ENCODE peak calls at places on chromosomes 5 and 9, in four cellular contexts. G is endodermal cell, W is NCI-H69, S is HuH-7.5. U is an unnamed sample.

GRCh38 chr5:59174248-59174844 is 591.5 kb downstream of the RAB3C start:
- DNase-seq in G (no peak), W (peak), S (no peak), U (peak)

GRCh38 chr5:39494099-39494498 is 69.3 kb upstream of the DAB2 start:
- DNase-seq in W (no peak), G (no peak), S (no peak), U (no peak)

GRCh38 chr9:137317979-137318511 is 16.0 kb upstream of the NRARP start:
- DNase-seq in G (peak), W (no peak), S (peak), U (no peak)

GRCh38 chr9:37604296-37604695 is 11.9 kb upstream of the TOMM5 start:
- DNase-seq in S (no peak), G (no peak), W (no peak), U (no peak)

GRCh38 chr5:31731710-31732301 is 92.9 kb downstream of the PDZD2 start:
- DNase-seq in S (no peak), G (no peak), W (no peak), U (no peak)

GRCh38 chr9:101018391-101018990 is 10.0 kb upstream of the PLPPR1 start:
- DNase-seq in W (peak), S (no peak), G (no peak), U (no peak)

GRCh38 chr5:71922584-71923106 is 184.6 kb upstream of the MAP1B start:
- DNase-seq in G (peak), S (no peak), W (peak), U (no peak)

GRCh38 chr9:37801959-37802711 is 1.5 kb downstream of the DCAF10 start:
- DNase-seq in G (no peak), S (no peak), W (no peak), U (no peak)

GRCh38 chr5:43642428-43642827 is 39.4 kb downstream of the NNT start:
- DNase-seq in G (no peak), S (no peak), W (no peak), U (no peak)

GRCh38 chr5:175654346-175654745 is 3.5 kb upstream of the HRH2 start:
- DNase-seq in S (no peak), W (no peak), G (no peak), U (no peak)

GRCh38 chr5:87769137-87769536 is 356.4 kb upstream of the CCNH start:
- DNase-seq in W (peak), S (no peak), G (no peak), U (no peak)

GRCh38 chr9:132694144-132694543 is 23.9 kb downstream of the GTF3C4 start:
- DNase-seq in W (peak), S (no peak), G (peak), U (no peak)

GRCh38 chr5:139821806-139822552 is 26.4 kb downstream of the PSD2 start:
- DNase-seq in W (no peak), G (no peak), S (no peak), U (no peak)

GRCh38 chr5:91941590-91941989 is 558.5 kb upstream of the ARRDC3 start:
- DNase-seq in G (no peak), W (no peak), S (no peak), U (no peak)

GRCh38 chr9:115694014-115694413 is 459.6 kb upstream of the PAPPA start:
- DNase-seq in S (no peak), W (peak), G (peak), U (no peak)

GRCh38 chr5:68110264-68110663 is 105.3 kb upstream of the PIK3R1 start:
- DNase-seq in G (no peak), W (peak), S (no peak), U (no peak)

GRCh38 chr9:121842612-121842978 is 191.2 kb downstream of the DAB2IP start:
- DNase-seq in W (no peak), S (no peak), G (no peak), U (no peak)

GRCh38 chr5:176979669-176980068 is 26.9 kb downstream of the UIMC1 start:
- DNase-seq in S (no peak), G (no peak), W (no peak), U (no peak)

GRCh38 chr9:114291886-114292590 is 30.9 kb upstream of the ORM1 start:
- DNase-seq in S (no peak), G (no peak), W (no peak), U (no peak)

GRCh38 chr5:173204185-173204979 is 30.6 kb downstream of the NKX2-5 start:
- DNase-seq in S (no peak), W (peak), G (no peak), U (no peak)

GRCh38 chr5:97141539-97141938 is 872 bp downstream of the LIX1 start:
- DNase-seq in W (no peak), S (no peak), G (no peak), U (no peak)

GRCh38 chr9:34322899-34323591 is 6.0 kb downstream of the KIF24 start:
- DNase-seq in G (no peak), S (no peak), W (no peak), U (no peak)

GRCh38 chr5:76426391-76426802 is 23.3 kb downstream of the IQGAP2 start:
- DNase-seq in G (peak), S (no peak), W (no peak), U (no peak)

GRCh38 chr5:64331597-64332277 is 166.1 kb downstream of the RNF180 start:
- DNase-seq in G (no peak), W (no peak), S (no peak), U (no peak)

GRCh38 chr9:121735792-121736130 is 84.3 kb downstream of the DAB2IP start:
- DNase-seq in G (no peak), W (no peak), S (no peak), U (no peak)

GRCh38 chr9:128972956-128973355 is 25.5 kb downstream of the NUP188 start:
- DNase-seq in G (no peak), S (no peak), W (no peak), U (no peak)

GRCh38 chr5:151082976-151083651 is 2.3 kb upstream of the TNIP1 start:
- DNase-seq in W (no peak), G (no peak), S (no peak), U (no peak)

GRCh38 chr9:78130004-78130403 is 98.4 kb upstream of the GNAQ start:
- DNase-seq in S (no peak), G (peak), W (peak), U (peak)

U was measured in HEK293T.